ENCODE peak calls at places on chromosomes 13 and 19, in seven cellular contexts. T is ovary, Y is psoas muscle, Q is osteocyte, X is prostate gland, D is brain microvascular endothelial cell, H is WTC11. P is an unnamed sample.

GRCh38 chr19:41089955-41090354 is 1.7 kb downstream of the CYP2A13 start:
- DNase-seq in H (peak; percentile 51), X (no peak), T (no peak), Q (no peak), D (no peak), Y (no peak), P (no peak)

GRCh38 chr13:71067164-71067815 is 799.7 kb downstream of the DACH1 start:
- DNase-seq in X (no peak), Y (no peak), H (no peak), T (no peak), D (no peak), Q (no peak), P (no peak)

GRCh38 chr13:70809588-70809987 is 701.3 kb upstream of the KLHL1 start:
- DNase-seq in H (peak; percentile 13), D (no peak), X (no peak), Y (no peak), Q (no peak), T (no peak), P (no peak)

GRCh38 chr13:26246154-26246553 is 7.8 kb upstream of the CDK8 start:
- DNase-seq in H (no peak), T (no peak), Q (no peak), X (no peak), Y (no peak), D (no peak), P (no peak)

GRCh38 chr13:46361535-46361934 is 25.5 kb downstream of the RUBCNL start:
- DNase-seq in Q (no peak), X (no peak), T (no peak), Y (no peak), H (no peak), D (peak; percentile 23), P (no peak)

GRCh38 chr19:47719047-47719885 is 6.0 kb downstream of the EHD2 start:
- DNase-seq in T (peak; percentile 96), X (peak; percentile 76), H (no peak), Q (peak; percentile 98), D (peak; percentile 85), Y (peak; percentile 90), P (peak; percentile 98)

GRCh38 chr13:97934590-97934989 is 18.9 kb upstream of the IPO5 start:
- DNase-seq in D (no peak), Y (no peak), X (no peak), T (no peak), H (no peak), Q (no peak), P (no peak)

GRCh38 chr19:43784981-43785808 is 4.4 kb upstream of the KCNN4 start:
- DNase-seq in T (no peak), H (peak; percentile 63), D (peak; percentile 57), X (peak; percentile 50), Y (peak; percentile 46), Q (no peak), P (peak; percentile 35)

GRCh38 chr13:74372511-74372910 is 238.3 kb upstream of the KLF12 start:
- DNase-seq in X (no peak), H (no peak), T (no peak), Q (no peak), Y (no peak), D (no peak), P (no peak)

GRCh38 chr19:10686661-10687517 is 14.3 kb upstream of the QTRT1 start:
- DNase-seq in D (peak; percentile 64), Q (no peak), H (no peak), Y (no peak), X (no peak), T (no peak), P (no peak)

GRCh38 chr19:13014101-13014920 is 19.0 kb downstream of the NFIX start:
- DNase-seq in T (peak; percentile 70), H (peak; percentile 73), Y (no peak), D (no peak), X (no peak), Q (no peak), P (no peak)

GRCh38 chr13:42808572-42808971 is 27.2 kb downstream of the FAM216B start:
- DNase-seq in Q (no peak), T (no peak), H (no peak), Y (no peak), D (no peak), X (no peak), P (no peak)

GRCh38 chr13:30850204-30850866 is 55.7 kb upstream of the MEDAG start:
- DNase-seq in H (no peak), D (no peak), T (no peak), Y (no peak), X (no peak), Q (no peak), P (no peak)

GRCh38 chr19:30334841-30335240 is 37.3 kb upstream of the ZNF536 start:
- DNase-seq in Q (peak; percentile 56), D (no peak), H (no peak), X (no peak), T (no peak), Y (no peak), P (no peak)

GRCh38 chr19:30333291-30334065 is 38.7 kb upstream of the ZNF536 start:
- DNase-seq in Q (peak; percentile 51), X (no peak), Y (no peak), D (no peak), T (no peak), H (no peak), P (no peak)

GRCh38 chr19:30338066-30338465 is 34.1 kb upstream of the ZNF536 start:
- DNase-seq in D (no peak), H (no peak), X (no peak), T (no peak), Q (no peak), Y (no peak), P (no peak)

GRCh38 chr19:30336290-30336689 is 35.9 kb upstream of the ZNF536 start:
- DNase-seq in X (no peak), D (no peak), H (no peak), Y (no peak), T (no peak), Q (peak; percentile 70), P (no peak)

GRCh38 chr19:30335306-30335886 is 36.8 kb upstream of the ZNF536 start:
- DNase-seq in D (no peak), Y (no peak), Q (peak; percentile 72), T (no peak), X (no peak), H (no peak), P (no peak)
- TF ChIP-seq CTCF in D (no peak), Y (no peak), Q (no peak), T (no peak), X (no peak), H (no peak), P (no peak)

GRCh38 chr19:18321729-18322091 is 1.2 kb downstream of the LSM4 start:
- DNase-seq in H (no peak), T (no peak), Y (no peak), Q (no peak), X (no peak), D (no peak), P (no peak)

GRCh38 chr19:18322318-18322758 is 538 bp downstream of the LSM4 start:
- DNase-seq in Q (no peak), T (no peak), Y (peak; percentile 49), H (peak; percentile 63), X (no peak), D (peak; percentile 64), P (no peak)

GRCh38 chr19:18320865-18321728 is 1.8 kb downstream of the LSM4 start:
- DNase-seq in Y (no peak), T (no peak), H (no peak), X (no peak), D (no peak), Q (no peak), P (no peak)

GRCh38 chr19:18319591-18320135 is 3.2 kb downstream of the LSM4 start:
- DNase-seq in T (no peak), D (no peak), Y (no peak), X (peak; percentile 16), Q (no peak), H (no peak), P (no peak)

GRCh38 chr19:18322759-18323460 is at the start of gene LSM4:
- DNase-seq in Y (peak; percentile 99), X (peak; percentile 98), D (peak; percentile 96), Q (peak; percentile 99), T (peak; percentile 98), H (peak; percentile 100), P (peak; percentile 85)
- TF ChIP-seq CTCF in Y (peak; percentile 25), X (no peak), D (peak; percentile 56), Q (no peak), T (peak; percentile 39), H (no peak), P (peak; percentile 16)

GRCh38 chr19:3458229-3458555 is 22.1 kb downstream of the SMIM24 start:
- DNase-seq in Q (no peak), X (no peak), D (peak; percentile 43), H (no peak), Y (no peak), T (peak; percentile 54), P (no peak)

GRCh38 chr19:3457531-3458228 is 22.6 kb downstream of the SMIM24 start:
- DNase-seq in H (no peak), Q (no peak), X (no peak), T (no peak), Y (no peak), D (no peak), P (no peak)

GRCh38 chr19:3458595-3459284 is 21.6 kb downstream of the SMIM24 start:
- DNase-seq in T (peak; percentile 86), Y (no peak), H (no peak), X (no peak), Q (no peak), D (no peak), P (no peak)

GRCh38 chr19:3459322-3459881 is 20.9 kb downstream of the SMIM24 start:
- DNase-seq in X (peak; percentile 40), H (no peak), Q (no peak), D (peak; percentile 96), Y (peak; percentile 88), T (peak; percentile 96), P (peak; percentile 69)

GRCh38 chr19:3459965-3460582 is 20.3 kb downstream of the SMIM24 start:
- DNase-seq in T (no peak), H (no peak), Q (no peak), X (no peak), D (no peak), Y (no peak), P (no peak)
- TF ChIP-seq CTCF in T (no peak), H (no peak), Q (no peak), X (no peak), D (no peak), Y (no peak), P (no peak)

GRCh38 chr19:18832331-18833140 is 777 bp downstream of the UPF1 start:
- DNase-seq in Q (no peak), Y (no peak), D (peak; percentile 18), T (no peak), X (no peak), H (peak; percentile 58), P (no peak)
- TF ChIP-seq CTCF in Q (no peak), Y (no peak), D (peak; percentile 52), T (no peak), X (no peak), H (no peak), P (peak; percentile 31)

P was measured in AG09319.